ENCODE peak calls at places on chromosomes 12 and 14, in four cellular contexts. One of them, this sample, is unnamed.

GRCh38 chr14:49766839-49767238 is 1.1 kb upstream of the KLHDC2 start:
- DNase-seq in WTC11: no peak
- DNase-seq in K562: no peak
- DNase-seq in H1: no peak
- DNase-seq in this sample: no peak

GRCh38 chr14:103315368-103315911 is 18.6 kb upstream of the EIF5 start:
- DNase-seq in K562: peak
- DNase-seq in WTC11: no peak
- DNase-seq in H1: no peak
- DNase-seq in this sample: no peak

GRCh38 chr12:90909069-90909676 is 45.8 kb downstream of the CCER1 start:
- DNase-seq in H1: no peak
- DNase-seq in WTC11: peak
- DNase-seq in K562: peak
- DNase-seq in this sample: peak

GRCh38 chr14:68728342-68729106 is 64.3 kb downstream of the ZFP36L1 start:
- DNase-seq in H1: no peak
- DNase-seq in WTC11: no peak
- DNase-seq in K562: no peak
- DNase-seq in this sample: no peak

GRCh38 chr14:68261092-68261842 is 441.7 kb downstream of the RAD51B start:
- DNase-seq in H1: peak
- DNase-seq in K562: no peak
- DNase-seq in WTC11: no peak
- DNase-seq in this sample: peak

GRCh38 chr14:38171197-38171596 is 36.5 kb upstream of the SSTR1 start:
- DNase-seq in WTC11: no peak
- DNase-seq in K562: no peak
- DNase-seq in H1: no peak
- DNase-seq in this sample: no peak

GRCh38 chr14:65346895-65347294 is 65.6 kb upstream of the FUT8 start:
- DNase-seq in K562: peak
- DNase-seq in H1: no peak
- DNase-seq in WTC11: no peak
- DNase-seq in this sample: no peak

GRCh38 chr14:24984846-24985589 is 64.9 kb downstream of the STXBP6 start:
- DNase-seq in K562: peak
- DNase-seq in WTC11: no peak
- DNase-seq in H1: no peak
- DNase-seq in this sample: no peak

GRCh38 chr12:120687570-120688289 is 781 bp downstream of the MLEC start:
- DNase-seq in WTC11: peak
- DNase-seq in K562: peak
- DNase-seq in H1: no peak
- DNase-seq in this sample: peak

GRCh38 chr12:16857456-16857923 is 251.5 kb upstream of the LMO3 start:
- DNase-seq in H1: no peak
- DNase-seq in WTC11: no peak
- DNase-seq in K562: no peak
- DNase-seq in this sample: no peak

GRCh38 chr12:48351022-48351708 is 446 bp upstream of the ZNF641 start:
- DNase-seq in K562: peak
- DNase-seq in WTC11: peak
- DNase-seq in H1: no peak
- DNase-seq in this sample: peak

GRCh38 chr14:37597538-37598084 is 2.2 kb downstream of the TTC6 start:
- DNase-seq in WTC11: peak
- DNase-seq in H1: no peak
- DNase-seq in K562: no peak
- DNase-seq in this sample: peak

GRCh38 chr14:63245893-63246292 is 41.6 kb downstream of the RHOJ start:
- DNase-seq in H1: no peak
- DNase-seq in K562: no peak
- DNase-seq in WTC11: no peak
- DNase-seq in this sample: no peak

GRCh38 chr12:122403831-122404230 is 18.6 kb downstream of the CLIP1 start:
- DNase-seq in H1: no peak
- DNase-seq in WTC11: no peak
- DNase-seq in K562: no peak
- DNase-seq in this sample: no peak

GRCh38 chr12:57850924-57851323 is 4.4 kb upstream of the CTDSP2 start:
- DNase-seq in WTC11: no peak
- DNase-seq in H1: no peak
- DNase-seq in K562: no peak
- DNase-seq in this sample: peak

GRCh38 chr14:34069854-34070582 is 119.1 kb upstream of the EGLN3 start:
- DNase-seq in H1: no peak
- DNase-seq in WTC11: no peak
- DNase-seq in K562: no peak
- DNase-seq in this sample: no peak

GRCh38 chr12:124233846-124234620 is 60.9 kb upstream of the RFLNA start:
- DNase-seq in WTC11: no peak
- DNase-seq in K562: no peak
- DNase-seq in H1: no peak
- DNase-seq in this sample: no peak

GRCh38 chr14:44812672-44813071 is 149.1 kb downstream of the KLHL28 start:
- DNase-seq in H1: no peak
- DNase-seq in WTC11: peak
- DNase-seq in K562: no peak
- DNase-seq in this sample: peak

GRCh38 chr14:63853831-63854293 is 1.1 kb downstream of the SYNE2 start:
- DNase-seq in K562: no peak
- DNase-seq in H1: no peak
- DNase-seq in WTC11: peak
- DNase-seq in this sample: peak

GRCh38 chr12:20150835-20151234 is 217.5 kb upstream of the PDE3A start:
- DNase-seq in H1: no peak
- DNase-seq in K562: no peak
- DNase-seq in WTC11: no peak
- DNase-seq in this sample: no peak

GRCh38 chr12:119843100-119843499 is 34.0 kb downstream of the CIT start:
- DNase-seq in WTC11: no peak
- DNase-seq in K562: no peak
- DNase-seq in H1: no peak
- DNase-seq in this sample: no peak

GRCh38 chr14:54570651-54571415 is 3.9 kb downstream of the SAMD4A start:
- DNase-seq in H1: no peak
- DNase-seq in WTC11: no peak
- DNase-seq in K562: no peak
- DNase-seq in this sample: no peak

GRCh38 chr12:93626160-93626559 is 51.0 kb upstream of the CRADD start:
- DNase-seq in K562: peak
- DNase-seq in WTC11: no peak
- DNase-seq in H1: no peak
- DNase-seq in this sample: no peak

GRCh38 chr12:77324763-77325468 is 259.5 kb upstream of the E2F7 start:
- DNase-seq in K562: peak
- DNase-seq in WTC11: peak
- DNase-seq in H1: peak
- DNase-seq in this sample: peak

GRCh38 chr12:65015850-65016249 is 105.3 kb downstream of the WIF1 start:
- DNase-seq in H1: no peak
- DNase-seq in WTC11: no peak
- DNase-seq in K562: no peak
- DNase-seq in this sample: no peak

GRCh38 chr12:118103601-118104382 is at the start of gene VSIG10:
- DNase-seq in H1: no peak
- DNase-seq in WTC11: peak
- DNase-seq in K562: peak
- DNase-seq in this sample: peak

GRCh38 chr14:24238123-24238522 is 4.3 kb downstream of the TINF2 start:
- DNase-seq in H1: no peak
- DNase-seq in WTC11: no peak
- DNase-seq in K562: no peak
- DNase-seq in this sample: no peak

GRCh38 chr12:10170199-10170598 is 1.7 kb downstream of the OLR1 start:
- DNase-seq in K562: no peak
- DNase-seq in WTC11: no peak
- DNase-seq in H1: no peak
- DNase-seq in this sample: no peak

GRCh38 chr12:101968770-101969169 is 91.4 kb downstream of the DRAM1 start:
- DNase-seq in H1: no peak
- DNase-seq in K562: no peak
- DNase-seq in WTC11: no peak
- DNase-seq in this sample: no peak

GRCh38 chr14:77649326-77649725 is 32.9 kb upstream of the SPTLC2 start:
- DNase-seq in K562: no peak
- DNase-seq in WTC11: no peak
- DNase-seq in H1: no peak
- DNase-seq in this sample: no peak

GRCh38 chr12:80443974-80444666 is at the start of gene PTPRQ:
- DNase-seq in K562: no peak
- DNase-seq in H1: no peak
- DNase-seq in WTC11: no peak
- DNase-seq in this sample: no peak

GRCh38 chr12:91988571-91988970 is 157.1 kb downstream of the BTG1 start:
- DNase-seq in WTC11: no peak
- DNase-seq in H1: no peak
- DNase-seq in K562: peak
- DNase-seq in this sample: no peak

GRCh38 chr12:23803547-23803946 is 145.9 kb downstream of the SOX5 start:
- DNase-seq in K562: no peak
- DNase-seq in WTC11: no peak
- DNase-seq in H1: no peak
- DNase-seq in this sample: no peak
- TF ChIP-seq CREB1 in K562: no peak
- TF ChIP-seq CREB1 in WTC11: no peak
- TF ChIP-seq CREB1 in H1: no peak
- TF ChIP-seq CREB1 in this sample: no peak

GRCh38 chr14:99262977-99263448 is 9.0 kb downstream of the BCL11B start:
- DNase-seq in K562: no peak
- DNase-seq in WTC11: no peak
- DNase-seq in H1: no peak
- DNase-seq in this sample: peak
- TF ChIP-seq CREB1 in K562: no peak
- TF ChIP-seq CREB1 in WTC11: no peak
- TF ChIP-seq CREB1 in H1: no peak
- TF ChIP-seq CREB1 in this sample: no peak

GRCh38 chr12:79125358-79125757 is 260.8 kb downstream of the SYT1 start:
- DNase-seq in K562: no peak
- DNase-seq in H1: no peak
- DNase-seq in WTC11: no peak
- DNase-seq in this sample: no peak
- TF ChIP-seq CREB1 in K562: no peak
- TF ChIP-seq CREB1 in H1: no peak
- TF ChIP-seq CREB1 in WTC11: no peak
- TF ChIP-seq CREB1 in this sample: no peak

GRCh38 chr12:388547-389137 is 478 bp downstream of the KDM5A start:
- DNase-seq in WTC11: peak
- DNase-seq in H1: no peak
- DNase-seq in K562: peak
- DNase-seq in this sample: peak
- TF ChIP-seq CREB1 in WTC11: no peak
- TF ChIP-seq CREB1 in H1: no peak
- TF ChIP-seq CREB1 in K562: no peak
- TF ChIP-seq CREB1 in this sample: no peak

DNA sequence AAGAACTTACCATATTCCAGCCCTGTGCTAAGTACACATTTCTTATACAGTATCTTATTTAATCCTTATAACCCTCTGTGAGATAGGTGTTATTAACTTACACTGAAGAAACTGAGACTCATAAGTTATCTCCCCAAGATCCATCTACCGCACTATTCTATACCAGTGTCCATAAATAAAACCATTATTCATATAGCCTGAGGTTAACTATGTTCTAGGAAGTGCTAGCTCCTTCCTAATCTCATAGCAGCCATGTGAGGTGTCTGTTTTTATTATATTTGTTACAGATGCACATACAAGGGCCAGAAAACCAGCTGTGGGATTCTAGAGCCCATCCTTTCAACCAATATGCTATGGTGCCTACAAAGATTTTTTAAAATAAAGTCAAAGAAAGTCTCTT is 100.3 kb upstream of the RAP1B start:
- DNase-seq in H1: no peak
- DNase-seq in WTC11: no peak
- DNase-seq in K562: no peak
- DNase-seq in this sample: no peak
- TF ChIP-seq CREB1 in H1: no peak
- TF ChIP-seq CREB1 in WTC11: no peak
- TF ChIP-seq CREB1 in K562: no peak
- TF ChIP-seq CREB1 in this sample: no peak

GRCh38 chr14:32524609-32525391 is 195.7 kb downstream of the AKAP6 start:
- DNase-seq in H1: no peak
- DNase-seq in K562: no peak
- DNase-seq in WTC11: no peak
- DNase-seq in this sample: no peak
- TF ChIP-seq CREB1 in H1: no peak
- TF ChIP-seq CREB1 in K562: no peak
- TF ChIP-seq CREB1 in WTC11: no peak
- TF ChIP-seq CREB1 in this sample: no peak

DNA sequence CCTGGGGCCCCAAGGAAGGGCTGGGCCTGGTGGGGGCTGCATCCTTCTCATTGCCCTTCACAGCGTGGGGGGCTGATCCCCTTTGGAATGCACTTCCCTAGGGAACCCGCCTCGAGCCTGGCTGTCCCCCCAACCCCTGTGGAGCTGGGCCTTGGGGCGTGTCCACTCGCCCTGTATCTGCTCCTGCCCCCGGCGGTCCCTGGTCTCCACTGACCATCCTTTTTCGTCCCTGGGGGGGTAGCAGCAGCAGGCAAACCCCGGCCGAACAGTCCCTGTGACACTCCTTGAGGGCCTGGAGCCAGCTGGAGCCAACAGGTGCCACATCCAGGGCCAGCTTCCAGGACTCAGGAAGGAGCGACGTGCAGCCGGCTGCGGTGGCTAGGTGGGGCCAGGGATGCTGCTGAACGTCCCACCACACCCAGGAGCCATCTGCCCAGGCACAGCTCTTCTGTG is 9.4 kb upstream of the GPR132 start:
- DNase-seq in H1: no peak
- DNase-seq in WTC11: no peak
- DNase-seq in K562: no peak
- DNase-seq in this sample: no peak
- TF ChIP-seq CREB1 in H1: peak
- TF ChIP-seq CREB1 in WTC11: no peak
- TF ChIP-seq CREB1 in K562: no peak
- TF ChIP-seq CREB1 in this sample: no peak

GRCh38 chr12:53172352-53172751 is 8.2 kb upstream of the ZNF740 start:
- DNase-seq in K562: no peak
- DNase-seq in WTC11: no peak
- DNase-seq in H1: no peak
- DNase-seq in this sample: no peak
- TF ChIP-seq CREB1 in K562: no peak
- TF ChIP-seq CREB1 in WTC11: no peak
- TF ChIP-seq CREB1 in H1: no peak
- TF ChIP-seq CREB1 in this sample: no peak

GRCh38 chr12:6925543-6926279 is 2.0 kb upstream of the ATN1 start:
- DNase-seq in H1: no peak
- DNase-seq in K562: no peak
- DNase-seq in WTC11: peak
- DNase-seq in this sample: peak
- TF ChIP-seq CREB1 in H1: no peak
- TF ChIP-seq CREB1 in K562: no peak
- TF ChIP-seq CREB1 in WTC11: no peak
- TF ChIP-seq CREB1 in this sample: peak

This sample was measured in GM23338.